ENCODE peak calls at places on chromosomes 1 and 21, in seven cellular contexts. B is NCI-H460; P is RPMI7951; G is EL; M is RCC 7860; F is CD8-positive, alpha-beta memory T cell; E is transverse colon. J is an unnamed sample.

GRCh38 chr1:231037585-231038517 is 2.2 kb downstream of the FAM89A start:
- DNase-seq in M (no peak), F (no peak), P (peak; percentile 56), G (no peak), B (no peak), E (no peak), J (peak; percentile 52)

GRCh38 chr1:225921734-225922709 is 2.0 kb downstream of the PYCR2 start:
- DNase-seq in P (peak; percentile 69), G (peak; percentile 18), F (no peak), E (no peak), M (no peak), B (no peak), J (peak; percentile 82)

GRCh38 chr1:9594471-9595155 is 5.9 kb downstream of the TMEM201 start:
- DNase-seq in P (no peak), M (no peak), B (no peak), F (no peak), E (no peak), G (no peak), J (no peak)

GRCh38 chr1:198943484-198943883 is 304.6 kb downstream of the PTPRC start:
- DNase-seq in B (no peak), F (no peak), E (no peak), M (no peak), P (no peak), G (no peak), J (no peak)

GRCh38 chr1:151593651-151594625 is 17.9 kb upstream of the SNX27 start:
- DNase-seq in F (peak; percentile 89), P (peak; percentile 32), G (peak; percentile 47), E (peak; percentile 91), M (peak; percentile 38), B (peak; percentile 66), J (peak; percentile 60)

GRCh38 chr1:85998105-85998504 is 158.5 kb downstream of the COL24A1 start:
- DNase-seq in B (no peak), M (no peak), E (no peak), F (no peak), P (no peak), G (no peak), J (no peak)

GRCh38 chr21:36835383-36835795 is 131.1 kb downstream of the HLCS start:
- DNase-seq in M (no peak), B (no peak), P (peak; percentile 35), E (peak; percentile 79), G (no peak), F (no peak), J (peak; percentile 24)

GRCh38 chr1:24157921-24158481 is 15.1 kb upstream of the IL22RA1 start:
- DNase-seq in F (no peak), G (peak; percentile 18), E (no peak), P (peak; percentile 18), M (no peak), B (no peak), J (peak; percentile 15)

GRCh38 chr1:189151361-189151760 is 1326.3 kb downstream of the BRINP3 start:
- DNase-seq in M (no peak), F (no peak), G (no peak), E (no peak), B (peak; percentile 30), P (no peak), J (no peak)

GRCh38 chr1:101109791-101110190 is 84.2 kb upstream of the DPH5 start:
- DNase-seq in B (no peak), E (no peak), G (no peak), F (no peak), M (no peak), P (no peak), J (no peak)

GRCh38 chr1:31154000-31154631 is 85.6 kb downstream of the NKAIN1 start:
- DNase-seq in G (no peak), P (no peak), F (no peak), E (no peak), M (no peak), B (no peak), J (no peak)

GRCh38 chr1:38898653-38899230 is 17.4 kb upstream of the GJA9 start:
- DNase-seq in F (no peak), E (no peak), M (no peak), G (no peak), P (no peak), B (no peak), J (peak; percentile 45)

GRCh38 chr1:32500387-32501209 is 35.7 kb downstream of the ZBTB8B start:
- DNase-seq in M (no peak), F (no peak), E (peak; percentile 72), P (peak; percentile 71), G (peak; percentile 64), B (peak; percentile 32), J (peak; percentile 63)

GRCh38 chr1:236861560-236862230 is 66.6 kb downstream of the MTR start:
- DNase-seq in M (no peak), F (no peak), P (no peak), G (no peak), B (no peak), E (no peak), J (no peak)

GRCh38 chr1:201332021-201332420 is 45.5 kb downstream of the TNNT2 start:
- DNase-seq in B (no peak), F (no peak), G (no peak), P (no peak), E (no peak), M (no peak), J (no peak)

GRCh38 chr1:90359994-90360393 is 357.1 kb downstream of the BARHL2 start:
- DNase-seq in F (no peak), G (no peak), M (no peak), E (no peak), P (no peak), B (no peak), J (no peak)

GRCh38 chr1:215040190-215040589 is 42.3 kb upstream of the KCNK2 start:
- DNase-seq in B (no peak), P (no peak), M (no peak), F (no peak), G (no peak), E (no peak), J (no peak)

GRCh38 chr1:88736633-88737248 is 52.7 kb downstream of the PKN2 start:
- DNase-seq in P (peak; percentile 41), M (no peak), B (peak; percentile 8), G (peak; percentile 66), E (no peak), F (no peak), J (peak; percentile 40)

GRCh38 chr1:24127134-24127800 is 15.3 kb upstream of the MYOM3 start:
- DNase-seq in F (no peak), B (no peak), M (no peak), G (no peak), E (no peak), P (no peak), J (no peak)

GRCh38 chr1:60274422-60275419 is 201.2 kb upstream of the C1orf87 start:
- DNase-seq in M (no peak), B (no peak), F (no peak), E (no peak), G (no peak), P (no peak), J (no peak)

GRCh38 chr1:59414406-59415133 is 117.7 kb downstream of the FGGY start:
- DNase-seq in E (no peak), B (no peak), P (peak; percentile 97), G (peak; percentile 46), M (peak; percentile 72), F (no peak), J (peak; percentile 65)

J was measured in M059J.